ENCODE peak calls at places on chromosomes 2 and 18, in four cellular contexts. One of them, this sample, is unnamed.

GRCh38 chr2:233953106-233953801 is 36.1 kb downstream of the TRPM8 start:
- DNase-seq in WERI-Rb-1: no peak
- DNase-seq in sigmoid colon: no peak
- DNase-seq in thyroid gland: no peak
- DNase-seq in this sample: no peak

GRCh38 chr2:85925216-85925671 is 36.5 kb upstream of the ST3GAL5 start:
- DNase-seq in WERI-Rb-1: no peak
- DNase-seq in sigmoid colon: no peak
- DNase-seq in thyroid gland: peak; percentile 55
- DNase-seq in this sample: no peak

GRCh38 chr2:40240067-40240466 is 211.8 kb downstream of the SLC8A1 start:
- DNase-seq in WERI-Rb-1: no peak
- DNase-seq in sigmoid colon: peak; percentile 96
- DNase-seq in thyroid gland: peak; percentile 80
- DNase-seq in this sample: peak; percentile 68

GRCh38 chr2:211939177-211939576 is 599.4 kb downstream of the ERBB4 start:
- DNase-seq in WERI-Rb-1: no peak
- DNase-seq in sigmoid colon: no peak
- DNase-seq in thyroid gland: no peak
- DNase-seq in this sample: no peak

GRCh38 chr2:40401896-40402295 is 50.0 kb downstream of the SLC8A1 start:
- DNase-seq in WERI-Rb-1: no peak
- DNase-seq in sigmoid colon: no peak
- DNase-seq in thyroid gland: no peak
- DNase-seq in this sample: no peak

GRCh38 chr2:48120759-48121242 is 214.5 kb upstream of the FBXO11 start:
- DNase-seq in WERI-Rb-1: no peak
- DNase-seq in sigmoid colon: no peak
- DNase-seq in thyroid gland: no peak
- DNase-seq in this sample: peak; percentile 39

GRCh38 chr18:53375641-53376040 is 848.8 kb downstream of the MBD2 start:
- DNase-seq in WERI-Rb-1: no peak
- DNase-seq in sigmoid colon: no peak
- DNase-seq in thyroid gland: peak; percentile 82
- DNase-seq in this sample: peak; percentile 39

GRCh38 chr18:74905245-74905644 is 303.7 kb downstream of the PTGR3 start:
- DNase-seq in WERI-Rb-1: no peak
- DNase-seq in sigmoid colon: peak; percentile 89
- DNase-seq in thyroid gland: peak; percentile 93
- DNase-seq in this sample: no peak

GRCh38 chr18:22168360-22168921 is 948 bp upstream of the GATA6 start:
- DNase-seq in WERI-Rb-1: no peak
- DNase-seq in sigmoid colon: no peak
- DNase-seq in thyroid gland: peak; percentile 20
- DNase-seq in this sample: peak; percentile 59

GRCh38 chr2:61167587-61167986 is 5.6 kb downstream of the C2orf74 start:
- DNase-seq in WERI-Rb-1: no peak
- DNase-seq in sigmoid colon: no peak
- DNase-seq in thyroid gland: no peak
- DNase-seq in this sample: no peak

GRCh38 chr2:11342561-11343343 is 1.7 kb downstream of the ROCK2 start:
- DNase-seq in WERI-Rb-1: no peak
- DNase-seq in sigmoid colon: no peak
- DNase-seq in thyroid gland: peak; percentile 38
- DNase-seq in this sample: peak; percentile 16

GRCh38 chr2:68317971-68318685 is 1.6 kb downstream of the CNRIP1 start:
- DNase-seq in WERI-Rb-1: peak; percentile 40
- DNase-seq in sigmoid colon: no peak
- DNase-seq in thyroid gland: no peak
- DNase-seq in this sample: no peak

GRCh38 chr2:106161938-106162814 is 31.9 kb downstream of the UXS1 start:
- DNase-seq in WERI-Rb-1: no peak
- DNase-seq in sigmoid colon: no peak
- DNase-seq in thyroid gland: no peak
- DNase-seq in this sample: peak; percentile 57

DNA sequence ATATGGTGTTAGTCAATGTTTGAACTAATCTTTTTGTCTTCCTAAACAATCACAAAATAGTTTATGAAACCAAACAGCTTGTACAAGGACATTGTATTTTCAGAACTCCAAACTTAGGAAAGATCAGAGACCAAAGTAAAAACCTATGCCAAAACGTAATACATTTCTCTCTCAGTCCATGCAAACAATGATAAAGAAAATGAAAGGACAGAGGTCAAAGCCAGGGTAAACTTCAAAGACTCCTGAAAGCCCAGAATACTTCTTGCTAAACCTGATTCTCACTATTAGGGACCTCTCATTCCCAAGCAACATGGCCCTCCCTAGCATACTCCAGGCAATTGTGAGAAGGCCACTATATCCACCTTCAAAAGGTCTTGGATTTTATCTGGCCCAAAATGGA is 105.1 kb upstream of the GALNT5 start:
- DNase-seq in WERI-Rb-1: no peak
- DNase-seq in sigmoid colon: no peak
- DNase-seq in thyroid gland: no peak
- DNase-seq in this sample: no peak
- H3K4me3 ChIP-seq in WERI-Rb-1: no peak overlapping the region
- H3K4me3 ChIP-seq in sigmoid colon: no peak overlapping the region
- H3K4me3 ChIP-seq in thyroid gland: no peak overlapping the region
- H3K4me3 ChIP-seq in this sample: no peak overlapping the region

DNA sequence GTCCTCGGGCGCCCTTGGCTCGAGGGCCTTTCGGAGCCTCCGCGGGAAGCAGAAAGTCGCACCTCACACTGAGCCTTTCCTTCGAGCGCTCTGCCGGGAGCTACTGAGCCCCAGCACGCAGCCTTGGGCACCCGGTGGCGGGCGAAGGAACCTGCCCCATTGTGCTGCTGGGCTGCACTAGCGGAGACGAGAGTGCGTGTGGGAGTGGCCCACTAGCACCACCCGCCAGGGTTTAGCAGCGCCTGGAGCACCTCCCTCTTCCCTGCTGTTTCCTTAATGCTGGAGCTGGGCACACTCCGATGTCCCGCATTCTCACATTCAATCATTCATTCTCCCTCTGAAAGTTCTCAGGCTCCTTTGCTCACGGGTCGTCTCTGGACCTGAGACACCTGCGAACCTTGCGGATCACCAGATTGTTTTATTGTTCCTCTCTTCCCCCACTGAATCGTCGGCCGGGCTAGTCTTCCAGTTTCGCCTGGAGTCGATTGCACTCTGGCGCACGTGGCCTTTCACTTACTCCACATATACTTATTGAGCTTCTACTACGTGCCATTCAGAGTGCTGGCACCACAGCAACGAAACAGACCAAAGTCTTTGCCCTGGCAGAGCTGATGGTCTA is 8.4 kb upstream of the PAX3 start:
- DNase-seq in WERI-Rb-1: peak; percentile 50
- DNase-seq in sigmoid colon: no peak
- DNase-seq in thyroid gland: no peak
- DNase-seq in this sample: no peak
- H3K27me3 ChIP-seq in WERI-Rb-1: peaks cover 99% of the 10 kb centered on the region
- H3K27me3 ChIP-seq in sigmoid colon: peaks cover 87% of the 10 kb centered on the region
- H3K27me3 ChIP-seq in thyroid gland: peaks cover 87% of the 10 kb centered on the region
- H3K27me3 ChIP-seq in this sample: peaks cover 69% of the 10 kb centered on the region

GRCh38 chr2:42942214-42942989 is 150.0 kb upstream of the HAAO start:
- DNase-seq in WERI-Rb-1: no peak
- DNase-seq in sigmoid colon: no peak
- DNase-seq in thyroid gland: no peak
- DNase-seq in this sample: no peak

GRCh38 chr2:42939411-42940206 is 147.2 kb upstream of the HAAO start:
- DNase-seq in WERI-Rb-1: no peak
- DNase-seq in sigmoid colon: no peak
- DNase-seq in thyroid gland: no peak
- DNase-seq in this sample: no peak

GRCh38 chr2:42942990-42943493 is 150.7 kb upstream of the HAAO start:
- DNase-seq in WERI-Rb-1: no peak
- DNase-seq in sigmoid colon: no peak
- DNase-seq in thyroid gland: no peak
- DNase-seq in this sample: no peak

GRCh38 chr2:42938671-42939370 is 146.4 kb upstream of the HAAO start:
- DNase-seq in WERI-Rb-1: peak; percentile 58
- DNase-seq in sigmoid colon: no peak
- DNase-seq in thyroid gland: no peak
- DNase-seq in this sample: no peak

DNA sequence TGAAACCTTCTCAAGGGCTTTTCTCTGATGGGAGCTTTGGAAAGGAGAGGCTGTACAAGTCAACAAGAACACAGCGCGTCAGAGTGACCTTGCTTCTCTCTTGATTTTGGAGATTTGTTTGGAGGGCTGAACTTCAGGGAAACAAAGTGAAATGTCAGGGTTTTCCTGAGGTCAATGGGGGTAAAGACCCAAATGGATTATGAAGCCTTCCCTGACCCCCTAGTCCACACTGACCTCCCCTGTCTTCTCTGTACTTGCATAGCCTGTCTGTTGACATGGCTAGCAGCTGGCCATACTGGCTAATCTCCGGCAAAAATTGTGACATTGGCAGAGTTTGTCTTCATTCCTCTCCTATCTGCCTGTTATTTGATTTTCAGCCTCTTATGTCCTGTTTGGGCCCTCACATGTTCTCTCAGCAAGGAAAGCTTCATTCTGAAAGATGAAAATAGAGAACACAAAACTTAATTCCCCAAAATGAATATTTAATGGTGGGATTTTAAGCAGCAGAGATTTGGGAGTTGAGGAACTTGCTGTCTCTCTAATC is 149.3 kb upstream of the HAAO start:
- DNase-seq in WERI-Rb-1: no peak
- DNase-seq in sigmoid colon: no peak
- DNase-seq in thyroid gland: no peak
- DNase-seq in this sample: no peak
- H3K27ac ChIP-seq in WERI-Rb-1: no peak overlapping the region
- H3K27ac ChIP-seq in sigmoid colon: no peak overlapping the region
- H3K27ac ChIP-seq in thyroid gland: no peak overlapping the region
- H3K27ac ChIP-seq in this sample: no peak overlapping the region

GRCh38 chr2:98026292-98026691 is 30.5 kb upstream of the TMEM131 start:
- DNase-seq in WERI-Rb-1: no peak
- DNase-seq in sigmoid colon: no peak
- DNase-seq in thyroid gland: peak; percentile 50
- DNase-seq in this sample: no peak
- H3K4me3 ChIP-seq in WERI-Rb-1: no peak overlapping the region
- H3K4me3 ChIP-seq in sigmoid colon: no peak overlapping the region
- H3K4me3 ChIP-seq in thyroid gland: no peak overlapping the region
- H3K4me3 ChIP-seq in this sample: no peak overlapping the region

GRCh38 chr2:113277474-113278072 is 1.1 kb downstream of the PAX8 start:
- DNase-seq in WERI-Rb-1: no peak
- DNase-seq in sigmoid colon: no peak
- DNase-seq in thyroid gland: no peak
- DNase-seq in this sample: no peak
- H3K27me3 ChIP-seq in WERI-Rb-1: no peaks in the 10 kb centered on the region
- H3K27me3 ChIP-seq in sigmoid colon: peaks cover 23% of the 10 kb centered on the region
- H3K27me3 ChIP-seq in thyroid gland: no peaks in the 10 kb centered on the region
- H3K27me3 ChIP-seq in this sample: no peaks in the 10 kb centered on the region